ENCODE peak calls at places on chromosomes 12 and 14, in eight cellular contexts. T is type B pancreatic cell; R is AG10803; J is A549; E is CD8-positive, alpha-beta memory T cell; I is NCI-H187 treated with DMSO at 0.1 percent for 48 hours; Q is NB4; D is renal cortical epithelial cell. Z is an unnamed sample.

GRCh38 chr12:4441355-4442330 is 4.0 kb downstream of the FGF6 start:
- DNase-seq in T (peak; percentile 50), R (no peak), J (no peak), E (no peak), I (no peak), Q (peak; percentile 91), D (no peak), Z (no peak)

GRCh38 chr12:62313727-62314380 is 53.6 kb downstream of the USP15 start:
- DNase-seq in T (no peak), R (no peak), J (no peak), E (no peak), I (no peak), Q (no peak), D (no peak), Z (no peak)

GRCh38 chr14:64220466-64220865 is 73.7 kb downstream of the ESR2 start:
- DNase-seq in T (no peak), R (no peak), J (no peak), E (no peak), I (no peak), Q (no peak), D (no peak), Z (no peak)

GRCh38 chr12:75591628-75592027 is 80.2 kb upstream of the KRR1 start:
- DNase-seq in T (no peak), R (no peak), J (no peak), E (no peak), I (no peak), Q (no peak), D (no peak), Z (no peak)

GRCh38 chr14:24310666-24311604 is at the start of gene LTB4R:
- DNase-seq in T (no peak), R (peak; percentile 71), J (no peak), E (peak; percentile 74), I (no peak), Q (peak; percentile 76), D (peak; percentile 50), Z (peak; percentile 26)

GRCh38 chr12:16165506-16165905 is 112.0 kb downstream of the SLC15A5 start:
- DNase-seq in T (no peak), R (peak; percentile 48), J (peak; percentile 16), E (no peak), I (no peak), Q (peak; percentile 49), D (peak; percentile 61), Z (no peak)

GRCh38 chr12:26043139-26044006 is 81.5 kb downstream of the BHLHE41 start:
- DNase-seq in T (no peak), R (peak; percentile 16), J (no peak), E (no peak), I (no peak), Q (no peak), D (no peak), Z (no peak)

GRCh38 chr14:56884617-56885016 is 74.3 kb upstream of the OTX2 start:
- DNase-seq in T (no peak), R (no peak), J (no peak), E (no peak), I (no peak), Q (no peak), D (no peak), Z (no peak)

GRCh38 chr12:108337235-108338223 is 1.6 kb downstream of the CMKLR1 start:
- DNase-seq in T (no peak), R (peak; percentile 23), J (peak; percentile 60), E (no peak), I (no peak), Q (peak; percentile 69), D (peak; percentile 5), Z (no peak)

GRCh38 chr12:12735301-12735700 is 18.1 kb downstream of the CDKN1B start:
- DNase-seq in T (no peak), R (peak; percentile 72), J (no peak), E (no peak), I (no peak), Q (no peak), D (peak; percentile 73), Z (no peak)

GRCh38 chr14:88296343-88296742 is 26.7 kb downstream of the KCNK10 start:
- DNase-seq in T (no peak), R (no peak), J (no peak), E (no peak), I (no peak), Q (no peak), D (no peak), Z (no peak)

GRCh38 chr12:69991683-69992297 is 166.8 kb downstream of the MYRFL start:
- DNase-seq in T (no peak), R (peak; percentile 20), J (no peak), E (no peak), I (no peak), Q (no peak), D (peak; percentile 78), Z (no peak)

GRCh38 chr14:75277796-75278421 is 719 bp upstream of the FOS start:
- DNase-seq in T (no peak), R (no peak), J (no peak), E (no peak), I (no peak), Q (peak; percentile 61), D (peak; percentile 42), Z (no peak)

GRCh38 chr12:57739387-57739786 is 845 bp upstream of the AGAP2 start:
- DNase-seq in T (no peak), R (no peak), J (no peak), E (no peak), I (no peak), Q (no peak), D (no peak), Z (no peak)

GRCh38 chr12:119911147-119911546 is 34.0 kb upstream of the CIT start:
- DNase-seq in T (no peak), R (peak; percentile 16), J (no peak), E (no peak), I (no peak), Q (no peak), D (no peak), Z (no peak)

GRCh38 chr14:65185859-65186258 is 83.5 kb upstream of the MAX start:
- DNase-seq in T (no peak), R (no peak), J (no peak), E (no peak), I (no peak), Q (no peak), D (no peak), Z (no peak)

GRCh38 chr12:101845312-101845711 is 14.6 kb upstream of the GNPTAB start:
- DNase-seq in T (no peak), R (no peak), J (no peak), E (no peak), I (no peak), Q (no peak), D (no peak), Z (no peak)

GRCh38 chr12:11633968-11634367 is 15.5 kb upstream of the ETV6 start:
- DNase-seq in T (no peak), R (peak; percentile 52), J (no peak), E (no peak), I (no peak), Q (no peak), D (peak; percentile 88), Z (no peak)

GRCh38 chr12:106282457-106283097 is 20.0 kb upstream of the TCP11L2 start:
- DNase-seq in T (no peak), R (peak; percentile 65), J (peak; percentile 62), E (peak; percentile 55), I (no peak), Q (peak; percentile 69), D (peak; percentile 44), Z (peak; percentile 38)

GRCh38 chr14:59098377-59098776 is 90.1 kb upstream of the DAAM1 start:
- DNase-seq in T (no peak), R (peak; percentile 85), J (peak; percentile 26), E (no peak), I (no peak), Q (no peak), D (peak; percentile 33), Z (no peak)

GRCh38 chr12:43551271-43551970 is 582 bp downstream of the ADAMTS20 start:
- DNase-seq in T (peak; percentile 73), R (no peak), J (no peak), E (no peak), I (no peak), Q (no peak), D (no peak), Z (no peak)

GRCh38 chr12:19739195-19739776 is 300.0 kb downstream of the AEBP2 start:
- DNase-seq in T (no peak), R (peak; percentile 64), J (peak; percentile 50), E (peak; percentile 23), I (no peak), Q (peak; percentile 87), D (peak; percentile 68), Z (peak; percentile 5)

GRCh38 chr12:48151103-48151771 is 6.1 kb downstream of the ASB8 start:
- DNase-seq in T (peak; percentile 6), R (no peak), J (no peak), E (no peak), I (no peak), Q (no peak), D (no peak), Z (no peak)

GRCh38 chr14:71070169-71070568 is 162.9 kb downstream of the PCNX1 start:
- DNase-seq in T (no peak), R (no peak), J (no peak), E (no peak), I (no peak), Q (no peak), D (peak; percentile 24), Z (no peak)

GRCh38 chr12:65324056-65324455 is 45.6 kb downstream of the MSRB3 start:
- DNase-seq in T (no peak), R (peak; percentile 28), J (no peak), E (no peak), I (no peak), Q (no peak), D (no peak), Z (no peak)

GRCh38 chr14:63752449-63753169 is 24.7 kb upstream of the SGPP1 start:
- DNase-seq in T (no peak), R (peak; percentile 8), J (no peak), E (no peak), I (no peak), Q (peak; percentile 55), D (peak; percentile 80), Z (no peak)

GRCh38 chr14:104433401-104434213 is 146.0 kb upstream of the C14orf180 start:
- DNase-seq in T (peak; percentile 68), R (no peak), J (no peak), E (no peak), I (no peak), Q (no peak), D (no peak), Z (no peak)

GRCh38 chr12:93813181-93813580 is 136.0 kb downstream of the CRADD start:
- DNase-seq in T (no peak), R (peak; percentile 61), J (no peak), E (no peak), I (no peak), Q (no peak), D (no peak), Z (no peak)

GRCh38 chr12:108798551-108799221 is 58.7 kb downstream of the SSH1 start:
- DNase-seq in T (no peak), R (peak; percentile 64), J (no peak), E (no peak), I (no peak), Q (no peak), D (no peak), Z (no peak)

GRCh38 chr14:70663707-70664179 is 22.0 kb downstream of the TTC9 start:
- DNase-seq in T (no peak), R (peak; percentile 13), J (no peak), E (no peak), I (no peak), Q (peak; percentile 17), D (no peak), Z (no peak)

GRCh38 chr12:1911598-1912575 is 6.6 kb downstream of the CACNA2D4 start:
- DNase-seq in T (peak; percentile 58), R (no peak), J (no peak), E (no peak), I (no peak), Q (peak; percentile 2), D (no peak), Z (no peak)

GRCh38 chr14:52266782-52267181 is 716 bp upstream of the PTGDR start:
- DNase-seq in T (no peak), R (peak; percentile 12), J (no peak), E (no peak), I (no peak), Q (no peak), D (no peak), Z (no peak)

GRCh38 chr12:18676112-18676511 is 61.7 kb downstream of the PLCZ1 start:
- DNase-seq in T (no peak), R (no peak), J (no peak), E (no peak), I (no peak), Q (no peak), D (no peak), Z (no peak)

GRCh38 chr12:97075583-97076268 is 168.7 kb downstream of the NEDD1 start:
- DNase-seq in T (no peak), R (no peak), J (no peak), E (no peak), I (no peak), Q (no peak), D (peak; percentile 77), Z (no peak)

Z was measured in GM12864.